ENCODE peak calls at places on chromosomes 5 and 9, in six cellular contexts. One of them, this sample, is unnamed.

GRCh38 chr5:174563899-174564298 is 160.5 kb upstream of the MSX2 start:
- DNase-seq in cardiac muscle cell: peak
- DNase-seq in lung: no peak
- DNase-seq in astrocyte of the spinal cord: peak
- DNase-seq in stomach: peak
- DNase-seq in foreskin fibroblast: no peak
- DNase-seq in this sample: no peak

GRCh38 chr5:135891804-135892203 is 3.8 kb downstream of the IL9 start:
- DNase-seq in cardiac muscle cell: no peak
- DNase-seq in lung: no peak
- DNase-seq in astrocyte of the spinal cord: no peak
- DNase-seq in stomach: no peak
- DNase-seq in foreskin fibroblast: no peak
- DNase-seq in this sample: no peak

GRCh38 chr5:168749391-168750100 is 170.4 kb upstream of the PANK3 start:
- DNase-seq in cardiac muscle cell: no peak
- DNase-seq in lung: no peak
- DNase-seq in astrocyte of the spinal cord: no peak
- DNase-seq in stomach: no peak
- DNase-seq in foreskin fibroblast: no peak
- DNase-seq in this sample: no peak

GRCh38 chr9:131282688-131283422 is 6.5 kb upstream of the FAM78A start:
- DNase-seq in cardiac muscle cell: peak
- DNase-seq in lung: no peak
- DNase-seq in astrocyte of the spinal cord: no peak
- DNase-seq in stomach: no peak
- DNase-seq in foreskin fibroblast: no peak
- DNase-seq in this sample: peak

GRCh38 chr5:125032286-125032685 is 285.8 kb upstream of the ZNF608 start:
- DNase-seq in cardiac muscle cell: peak
- DNase-seq in lung: no peak
- DNase-seq in astrocyte of the spinal cord: no peak
- DNase-seq in stomach: no peak
- DNase-seq in foreskin fibroblast: no peak
- DNase-seq in this sample: peak

GRCh38 chr9:113705938-113706519 is 170.1 kb upstream of the ZNF618 start:
- DNase-seq in cardiac muscle cell: no peak
- DNase-seq in lung: no peak
- DNase-seq in astrocyte of the spinal cord: no peak
- DNase-seq in stomach: peak
- DNase-seq in foreskin fibroblast: no peak
- DNase-seq in this sample: no peak

GRCh38 chr9:19074229-19074628 is 25.0 kb downstream of the RRAGA start:
- DNase-seq in cardiac muscle cell: no peak
- DNase-seq in lung: no peak
- DNase-seq in astrocyte of the spinal cord: no peak
- DNase-seq in stomach: no peak
- DNase-seq in foreskin fibroblast: no peak
- DNase-seq in this sample: no peak

GRCh38 chr5:150256416-150257064 is 33.0 kb downstream of the CAMK2A start:
- DNase-seq in cardiac muscle cell: no peak
- DNase-seq in lung: no peak
- DNase-seq in astrocyte of the spinal cord: no peak
- DNase-seq in stomach: no peak
- DNase-seq in foreskin fibroblast: no peak
- DNase-seq in this sample: no peak

GRCh38 chr5:20286512-20286911 is 298.5 kb upstream of the CDH18 start:
- DNase-seq in cardiac muscle cell: peak
- DNase-seq in lung: no peak
- DNase-seq in astrocyte of the spinal cord: peak
- DNase-seq in stomach: no peak
- DNase-seq in foreskin fibroblast: no peak
- DNase-seq in this sample: peak

GRCh38 chr5:59711316-59711715 is 182.2 kb downstream of the PDE4D start:
- DNase-seq in cardiac muscle cell: peak
- DNase-seq in lung: no peak
- DNase-seq in astrocyte of the spinal cord: no peak
- DNase-seq in stomach: no peak
- DNase-seq in foreskin fibroblast: no peak
- DNase-seq in this sample: peak

GRCh38 chr5:15821506-15821905 is 321.5 kb downstream of the FBXL7 start:
- DNase-seq in cardiac muscle cell: peak
- DNase-seq in lung: no peak
- DNase-seq in astrocyte of the spinal cord: peak
- DNase-seq in stomach: no peak
- DNase-seq in foreskin fibroblast: peak
- DNase-seq in this sample: peak

GRCh38 chr5:134257176-134257575 is 31.3 kb upstream of the PPP2CA start:
- DNase-seq in cardiac muscle cell: no peak
- DNase-seq in lung: no peak
- DNase-seq in astrocyte of the spinal cord: no peak
- DNase-seq in stomach: no peak
- DNase-seq in foreskin fibroblast: no peak
- DNase-seq in this sample: no peak

GRCh38 chr5:74034738-74035137 is 408.7 kb downstream of the ARHGEF28 start:
- DNase-seq in cardiac muscle cell: peak
- DNase-seq in lung: no peak
- DNase-seq in astrocyte of the spinal cord: peak
- DNase-seq in stomach: no peak
- DNase-seq in foreskin fibroblast: peak
- DNase-seq in this sample: peak

GRCh38 chr5:73606206-73606753 is 19.7 kb upstream of the ARHGEF28 start:
- DNase-seq in cardiac muscle cell: peak
- DNase-seq in lung: no peak
- DNase-seq in astrocyte of the spinal cord: no peak
- DNase-seq in stomach: no peak
- DNase-seq in foreskin fibroblast: peak
- DNase-seq in this sample: no peak

GRCh38 chr5:167726641-167727040 is 564.8 kb upstream of the WWC1 start:
- DNase-seq in cardiac muscle cell: no peak
- DNase-seq in lung: no peak
- DNase-seq in astrocyte of the spinal cord: no peak
- DNase-seq in stomach: no peak
- DNase-seq in foreskin fibroblast: no peak
- DNase-seq in this sample: no peak

GRCh38 chr9:108477538-108478006 is 378.2 kb downstream of the ACTL7B start:
- DNase-seq in cardiac muscle cell: peak
- DNase-seq in lung: no peak
- DNase-seq in astrocyte of the spinal cord: peak
- DNase-seq in stomach: no peak
- DNase-seq in foreskin fibroblast: peak
- DNase-seq in this sample: peak

GRCh38 chr5:141915881-141916336 is 7.8 kb upstream of the DELE1 start:
- DNase-seq in cardiac muscle cell: no peak
- DNase-seq in lung: no peak
- DNase-seq in astrocyte of the spinal cord: no peak
- DNase-seq in stomach: no peak
- DNase-seq in foreskin fibroblast: no peak
- DNase-seq in this sample: no peak

GRCh38 chr5:170105643-170106611 is at the start of gene FOXI1:
- DNase-seq in cardiac muscle cell: no peak
- DNase-seq in lung: no peak
- DNase-seq in astrocyte of the spinal cord: no peak
- DNase-seq in stomach: no peak
- DNase-seq in foreskin fibroblast: no peak
- DNase-seq in this sample: no peak

GRCh38 chr9:71249729-71250317 is 128.4 kb upstream of the TRPM3 start:
- DNase-seq in cardiac muscle cell: peak
- DNase-seq in lung: no peak
- DNase-seq in astrocyte of the spinal cord: peak
- DNase-seq in stomach: no peak
- DNase-seq in foreskin fibroblast: peak
- DNase-seq in this sample: peak

GRCh38 chr9:136538599-136539426 is 7.0 kb downstream of the NOTCH1 start:
- DNase-seq in cardiac muscle cell: peak
- DNase-seq in lung: no peak
- DNase-seq in astrocyte of the spinal cord: no peak
- DNase-seq in stomach: no peak
- DNase-seq in foreskin fibroblast: no peak
- DNase-seq in this sample: peak
- H3K4me3 ChIP-seq in cardiac muscle cell: no peak
- H3K4me3 ChIP-seq in lung: no peak
- H3K4me3 ChIP-seq in astrocyte of the spinal cord: no peak
- H3K4me3 ChIP-seq in stomach: no peak
- H3K4me3 ChIP-seq in foreskin fibroblast: no peak
- H3K4me3 ChIP-seq in this sample: no peak

DNA sequence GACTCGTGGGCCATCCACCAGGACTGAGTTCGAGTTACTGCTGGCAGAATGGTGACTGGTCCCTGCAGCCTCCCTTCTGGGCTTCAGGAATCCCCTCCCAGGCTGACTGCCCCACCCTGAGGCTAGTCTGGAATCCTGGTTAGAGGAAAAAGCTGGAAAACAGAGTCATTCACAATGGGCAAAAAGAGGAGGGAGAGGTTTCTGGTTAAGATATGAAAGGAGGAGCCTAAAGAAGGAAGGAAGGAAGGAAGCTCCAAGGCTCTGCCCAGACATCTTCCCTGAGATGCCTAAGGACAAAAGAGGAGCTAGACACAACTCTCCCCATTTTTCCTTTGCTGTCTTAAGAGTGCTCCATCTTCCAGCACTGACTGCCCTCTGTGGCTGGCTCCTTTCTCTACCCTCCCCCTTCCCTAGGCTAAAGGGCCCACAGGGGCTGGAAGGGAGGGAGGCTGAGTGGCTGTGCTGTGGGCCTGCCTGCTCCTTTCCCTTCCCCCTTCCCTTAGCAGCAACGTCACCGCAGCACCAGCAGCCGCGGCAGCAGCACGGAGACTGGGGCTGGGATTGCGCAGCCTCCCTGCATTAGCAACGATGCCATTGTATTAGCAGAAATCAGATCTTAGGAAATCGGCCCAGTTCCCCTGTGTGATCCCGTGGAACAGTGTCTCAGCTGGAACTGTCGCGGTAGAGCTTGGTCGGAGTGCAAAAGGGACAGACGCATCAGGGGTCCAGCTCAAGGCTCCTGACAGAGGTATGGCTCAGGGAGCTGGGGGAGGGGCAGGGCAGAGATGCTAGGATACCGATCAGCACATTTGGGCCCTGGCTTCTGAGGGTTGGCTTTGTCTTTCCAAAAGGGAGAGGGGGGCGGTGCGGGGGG is 48.7 kb downstream of the RUSC2 start:
- DNase-seq in cardiac muscle cell: peak
- DNase-seq in lung: no peak
- DNase-seq in astrocyte of the spinal cord: peak
- DNase-seq in stomach: peak
- DNase-seq in foreskin fibroblast: peak
- DNase-seq in this sample: peak
- H3K4me3 ChIP-seq in cardiac muscle cell: peak
- H3K4me3 ChIP-seq in lung: no peak
- H3K4me3 ChIP-seq in astrocyte of the spinal cord: peak
- H3K4me3 ChIP-seq in stomach: peak
- H3K4me3 ChIP-seq in foreskin fibroblast: peak
- H3K4me3 ChIP-seq in this sample: peak

DNA sequence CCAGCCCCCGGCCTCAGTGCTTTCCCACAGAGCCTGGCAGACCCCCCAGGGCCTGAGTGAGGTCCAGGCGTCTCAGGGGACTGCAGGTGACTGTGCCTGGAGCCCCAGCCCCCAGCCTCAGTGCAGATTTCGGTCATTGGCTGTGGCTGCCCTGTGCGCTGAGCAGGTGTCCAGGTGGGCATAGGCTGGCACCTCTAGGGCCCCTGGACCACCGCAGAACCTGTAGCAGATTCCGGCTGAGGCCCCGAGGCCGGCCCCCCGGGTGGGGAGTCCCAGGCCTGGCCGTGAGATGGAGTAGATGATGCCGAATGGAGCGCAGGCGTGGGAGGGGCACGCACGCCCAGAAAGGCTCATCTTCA is 12.1 kb downstream of the EXD3 start:
- DNase-seq in cardiac muscle cell: no peak
- DNase-seq in lung: no peak
- DNase-seq in astrocyte of the spinal cord: no peak
- DNase-seq in stomach: no peak
- DNase-seq in foreskin fibroblast: no peak
- DNase-seq in this sample: no peak
- H3K4me3 ChIP-seq in cardiac muscle cell: no peak
- H3K4me3 ChIP-seq in lung: no peak
- H3K4me3 ChIP-seq in astrocyte of the spinal cord: no peak
- H3K4me3 ChIP-seq in stomach: no peak
- H3K4me3 ChIP-seq in foreskin fibroblast: no peak
- H3K4me3 ChIP-seq in this sample: no peak

DNA sequence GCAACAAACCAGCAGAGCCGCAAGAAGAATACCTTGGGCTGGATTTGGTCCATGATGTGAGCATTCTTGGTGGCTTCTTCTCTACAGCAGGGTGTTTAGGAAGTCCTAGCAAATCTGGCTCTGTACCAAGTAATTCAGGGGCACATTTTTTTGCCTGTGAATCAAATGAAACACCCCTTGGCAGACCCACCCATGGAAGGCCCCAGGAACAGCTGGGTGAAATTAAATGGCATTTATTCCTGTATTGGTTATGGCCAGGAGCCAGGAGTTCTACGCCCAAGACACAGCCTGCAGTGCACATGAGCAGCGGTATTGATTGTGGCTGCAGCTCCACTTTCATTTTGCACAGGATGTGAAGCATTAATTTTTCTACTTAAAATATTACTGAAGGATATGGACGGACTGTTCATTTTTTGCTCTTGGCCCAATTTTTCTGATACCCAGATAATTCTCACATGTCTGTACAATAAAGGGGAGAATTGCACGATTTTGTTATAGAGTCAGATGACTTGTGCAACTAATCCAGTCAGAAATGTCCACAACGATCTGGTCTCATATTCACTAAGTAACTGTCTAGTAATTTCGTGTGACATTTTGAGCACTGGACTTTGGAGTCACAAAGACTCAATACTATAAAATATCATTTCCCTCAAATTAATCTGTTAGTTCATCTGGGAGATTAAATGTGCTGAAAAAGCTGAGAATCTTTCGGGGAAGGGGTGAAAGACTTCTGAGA is 120.7 kb upstream of the APC start:
- DNase-seq in cardiac muscle cell: no peak
- DNase-seq in lung: no peak
- DNase-seq in astrocyte of the spinal cord: no peak
- DNase-seq in stomach: no peak
- DNase-seq in foreskin fibroblast: no peak
- DNase-seq in this sample: no peak
- H3K4me3 ChIP-seq in cardiac muscle cell: no peak
- H3K4me3 ChIP-seq in lung: no peak
- H3K4me3 ChIP-seq in astrocyte of the spinal cord: no peak
- H3K4me3 ChIP-seq in stomach: no peak
- H3K4me3 ChIP-seq in foreskin fibroblast: no peak
- H3K4me3 ChIP-seq in this sample: no peak

GRCh38 chr9:90805006-90805993 is 3.7 kb downstream of the SYK start:
- DNase-seq in cardiac muscle cell: no peak
- DNase-seq in lung: no peak
- DNase-seq in astrocyte of the spinal cord: no peak
- DNase-seq in stomach: no peak
- DNase-seq in foreskin fibroblast: no peak
- DNase-seq in this sample: no peak
- H3K4me3 ChIP-seq in cardiac muscle cell: no peak
- H3K4me3 ChIP-seq in lung: no peak
- H3K4me3 ChIP-seq in astrocyte of the spinal cord: no peak
- H3K4me3 ChIP-seq in stomach: no peak
- H3K4me3 ChIP-seq in foreskin fibroblast: no peak
- H3K4me3 ChIP-seq in this sample: no peak

DNA sequence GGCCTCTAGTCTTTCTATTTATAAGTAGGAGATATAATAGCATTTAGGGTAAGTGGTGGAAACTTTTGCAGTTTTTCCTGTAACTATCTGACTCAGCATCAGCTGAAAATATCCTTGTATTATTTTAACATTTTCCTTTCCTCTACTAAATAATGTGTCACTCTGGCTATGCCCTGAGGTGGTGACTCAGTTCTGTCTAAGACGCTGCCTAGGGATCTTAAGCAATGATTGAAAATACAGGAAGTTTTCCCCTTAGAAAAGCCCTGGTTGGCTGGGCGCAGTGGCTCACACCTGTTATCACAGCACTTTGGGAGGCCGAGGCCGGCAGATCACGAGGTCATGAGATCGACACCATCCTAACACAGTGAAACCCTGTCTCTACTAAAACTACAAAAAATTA is 9.3 kb upstream of the EDIL3 start:
- DNase-seq in cardiac muscle cell: peak
- DNase-seq in lung: no peak
- DNase-seq in astrocyte of the spinal cord: peak
- DNase-seq in stomach: no peak
- DNase-seq in foreskin fibroblast: no peak
- DNase-seq in this sample: peak
- H3K4me3 ChIP-seq in cardiac muscle cell: no peak
- H3K4me3 ChIP-seq in lung: no peak
- H3K4me3 ChIP-seq in astrocyte of the spinal cord: no peak
- H3K4me3 ChIP-seq in stomach: no peak
- H3K4me3 ChIP-seq in foreskin fibroblast: no peak
- H3K4me3 ChIP-seq in this sample: no peak